ENCODE peak calls at places on chromosomes 13 and 19, in four cellular contexts. J, Q, S and H are unnamed samples.

GRCh38 chr19:4583961-4584669 is 24.6 kb upstream of the SEMA6B start:
- DNase-seq in Q (peak), S (no peak), J (no peak), H (peak)

GRCh38 chr13:29581666-29582065 is 13.8 kb downstream of the SLC7A1 start:
- DNase-seq in Q (no peak), S (no peak), J (no peak), H (peak)

GRCh38 chr19:53977429-53977990 is 13.9 kb upstream of the CACNG6 start:
- DNase-seq in Q (peak), S (no peak), J (peak), H (peak)

GRCh38 chr13:70178346-70178745 is 70.1 kb upstream of the KLHL1 start:
- DNase-seq in Q (no peak), S (no peak), J (no peak), H (no peak)

GRCh38 chr19:38849147-38849745 is 540 bp downstream of the HNRNPL start:
- DNase-seq in Q (peak), J (peak), S (peak), H (peak)

GRCh38 chr13:103694033-103694432 is 627.8 kb upstream of the SLC10A2 start:
- DNase-seq in J (no peak), Q (peak), S (peak), H (peak)

GRCh38 chr19:27742041-27742440 is 1470.9 kb downstream of the UQCRFS1 start:
- DNase-seq in S (no peak), J (no peak), Q (no peak), H (no peak)

GRCh38 chr19:5292453-5292842 is 48.2 kb downstream of the PTPRS start:
- DNase-seq in J (peak), S (no peak), Q (no peak), H (no peak)

GRCh38 chr19:15425321-15425950 is 6.6 kb upstream of the AKAP8L start:
- DNase-seq in Q (no peak), S (no peak), J (no peak), H (no peak)

GRCh38 chr13:62910541-62910940 is 1494.9 kb upstream of the PCDH20 start:
- DNase-seq in J (no peak), Q (no peak), S (no peak), H (no peak)

GRCh38 chr13:43629691-43630480 is 156.9 kb downstream of the ENOX1 start:
- DNase-seq in S (no peak), J (peak), Q (no peak), H (no peak)

GRCh38 chr19:43465468-43466120 is at the start of gene LYPD3:
- DNase-seq in S (no peak), J (peak), Q (peak), H (peak)

GRCh38 chr19:19214892-19215291 is 3.1 kb downstream of the NCAN start:
- DNase-seq in S (no peak), J (peak), Q (peak), H (peak)

GRCh38 chr19:13835791-13836723 is 40.8 kb downstream of the ZSWIM4 start:
- DNase-seq in S (no peak), Q (no peak), J (no peak), H (no peak)

GRCh38 chr19:3137139-3137538 is 1.3 kb downstream of the GNA15 start:
- DNase-seq in J (no peak), Q (no peak), S (no peak), H (no peak)

GRCh38 chr13:42497798-42498197 is 76.2 kb upstream of the TNFSF11 start:
- DNase-seq in S (no peak), Q (no peak), J (peak), H (no peak)

GRCh38 chr13:75263741-75264407 is 218.1 kb downstream of the TBC1D4 start:
- DNase-seq in Q (no peak), S (no peak), J (peak), H (no peak)

GRCh38 chr19:55257461-55258411 is 1.1 kb downstream of the PPP6R1 start:
- DNase-seq in J (peak), Q (no peak), S (no peak), H (peak)

GRCh38 chr19:6062274-6062673 is 48.0 kb downstream of the RFX2 start:
- DNase-seq in J (no peak), Q (no peak), S (no peak), H (no peak)

GRCh38 chr13:113208424-113209335 is at the start of gene PCID2:
- DNase-seq in Q (peak), S (peak), J (peak), H (peak)

GRCh38 chr13:58190578-58190977 is 559.0 kb downstream of the PCDH17 start:
- DNase-seq in S (no peak), Q (no peak), J (no peak), H (no peak)

GRCh38 chr13:112469071-112469745 is 93.1 kb downstream of the SPACA7 start:
- DNase-seq in Q (no peak), J (no peak), S (no peak), H (no peak)

GRCh38 chr19:35764432-35765315 is 6.7 kb downstream of the PROSER3 start:
- DNase-seq in J (no peak), S (no peak), Q (peak), H (no peak)
- H4K5ac ChIP-seq in J (no peak), S (no peak), Q (no peak), H (no peak)

GRCh38 chr13:33497146-33497845 is 211.7 kb upstream of the STARD13 start:
- DNase-seq in J (peak), S (no peak), Q (no peak), H (no peak)

GRCh38 chr13:33494596-33495214 is 209.2 kb upstream of the STARD13 start:
- DNase-seq in J (peak), Q (no peak), S (no peak), H (peak)

GRCh38 chr13:33493672-33494365 is 208.3 kb upstream of the STARD13 start:
- DNase-seq in J (no peak), S (no peak), Q (no peak), H (no peak)

GRCh38 chr13:33490461-33491327 is 205.1 kb upstream of the STARD13 start:
- DNase-seq in S (peak), Q (peak), J (no peak), H (peak)

DNA sequence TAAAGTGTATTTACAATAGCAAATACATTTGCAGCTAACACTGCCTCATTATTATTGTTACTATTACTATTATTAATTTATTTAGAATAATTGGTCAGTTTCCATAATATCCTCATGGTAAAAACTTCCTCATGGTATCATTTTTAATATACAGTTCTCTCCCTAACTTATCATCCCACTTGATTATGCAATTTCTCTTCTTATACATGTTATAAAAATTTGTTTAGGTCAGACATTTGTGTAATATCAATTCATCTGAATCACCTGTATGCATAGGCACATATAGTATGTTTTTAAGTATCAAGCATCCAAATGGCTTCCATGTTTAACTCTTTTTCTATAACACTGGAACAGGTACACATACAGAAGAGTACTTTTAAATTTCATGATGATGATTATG is 210.8 kb upstream of the STARD13 start:
- DNase-seq in J (no peak), S (no peak), Q (no peak), H (no peak)
- H4K5ac ChIP-seq in J (no peak), S (no peak), Q (no peak), H (no peak)

GRCh38 chr19:35060160-35060855 is 18.8 kb downstream of the HPN start:
- DNase-seq in Q (peak), S (no peak), J (no peak), H (no peak)
- H4K5ac ChIP-seq in Q (no peak), S (no peak), J (no peak), H (no peak)

GRCh38 chr19:52217576-52217975 is 27.7 kb downstream of the PPP2R1A start:
- DNase-seq in J (no peak), Q (no peak), S (no peak), H (peak)
- H4K5ac ChIP-seq in J (no peak), Q (no peak), S (no peak), H (no peak)